ENCODE peak calls at places on chromosomes 6 and 20, in eight cellular contexts. U is progenitor cell of endocrine pancreas; V is hepatocyte; W is heart right ventricle; X is stimulated activated CD4-positive, alpha-beta T cell treated with anti-CD3 and anti-CD28 coated beads, Interleukin-15, amount 100 ng/mL, for 1 hour; J is KBM-7; E is hypothalamus; I is activated CD4-positive, CD25-positive, alpha-beta regulatory T cell. F is an unnamed sample.

GRCh38 chr20:12623870-12624269 is 384.9 kb upstream of the SPTLC3 start:
- DNase-seq in U (no peak), V (no peak), W (no peak), X (no peak), J (no peak), E (no peak), I (no peak), F (no peak)

GRCh38 chr6:128899651-128900050 is 16.7 kb downstream of the LAMA2 start:
- DNase-seq in U (no peak), V (no peak), W (no peak), X (no peak), J (no peak), E (no peak), I (no peak), F (no peak)

GRCh38 chr6:78093861-78094360 is 441.1 kb downstream of the MEI4 start:
- DNase-seq in U (no peak), V (no peak), W (no peak), X (no peak), J (no peak), E (no peak), I (no peak), F (no peak)

GRCh38 chr6:146339716-146340115 is 203.9 kb upstream of the RAB32 start:
- DNase-seq in U (no peak), V (peak), W (no peak), X (no peak), J (no peak), E (no peak), I (no peak), F (no peak)

GRCh38 chr20:31652917-31653385 is 15.2 kb downstream of the COX4I2 start:
- DNase-seq in U (no peak), V (no peak), W (no peak), X (no peak), J (no peak), E (no peak), I (no peak), F (no peak)

GRCh38 chr6:41780623-41781301 is at the start of gene PRICKLE4:
- DNase-seq in U (no peak), V (peak), W (peak), X (no peak), J (no peak), E (no peak), I (no peak), F (peak)

GRCh38 chr20:403582-403957 is 4.5 kb upstream of the RBCK1 start:
- DNase-seq in U (no peak), V (no peak), W (no peak), X (no peak), J (no peak), E (no peak), I (no peak), F (no peak)

GRCh38 chr20:24658920-24659660 is 189.7 kb downstream of the SYNDIG1 start:
- DNase-seq in U (no peak), V (no peak), W (peak), X (no peak), J (no peak), E (no peak), I (no peak), F (no peak)

GRCh38 chr20:58521763-58522162 is 6.6 kb upstream of the APCDD1L start:
- DNase-seq in U (no peak), V (no peak), W (no peak), X (no peak), J (no peak), E (no peak), I (no peak), F (no peak)

GRCh38 chr6:53101006-53101405 is 35.8 kb downstream of the FBXO9 start:
- DNase-seq in U (no peak), V (no peak), W (no peak), X (no peak), J (no peak), E (no peak), I (no peak), F (no peak)

GRCh38 chr20:50918403-50918802 is 12.8 kb downstream of the ADNP start:
- DNase-seq in U (no peak), V (no peak), W (no peak), X (no peak), J (no peak), E (no peak), I (no peak), F (no peak)

GRCh38 chr6:148677594-148678476 is 69.0 kb upstream of the UST start:
- DNase-seq in U (no peak), V (no peak), W (no peak), X (no peak), J (peak), E (no peak), I (no peak), F (no peak)

GRCh38 chr6:90459225-90459758 is 127.6 kb downstream of the MAP3K7 start:
- DNase-seq in U (no peak), V (no peak), W (no peak), X (no peak), J (peak), E (no peak), I (no peak), F (no peak)

GRCh38 chr6:11350294-11350693 is 117.8 kb upstream of the NEDD9 start:
- DNase-seq in U (no peak), V (no peak), W (no peak), X (no peak), J (no peak), E (no peak), I (no peak), F (no peak)

GRCh38 chr6:164167873-164168405 is 753.4 kb downstream of the QKI start:
- DNase-seq in U (no peak), V (no peak), W (no peak), X (no peak), J (no peak), E (peak), I (no peak), F (no peak)

GRCh38 chr6:44071670-44072451 is 55.4 kb downstream of the MRPL14 start:
- DNase-seq in U (no peak), V (no peak), W (no peak), X (no peak), J (no peak), E (no peak), I (no peak), F (no peak)

GRCh38 chr6:47780510-47781356 is 1.1 kb upstream of the OPN5 start:
- DNase-seq in U (no peak), V (peak), W (peak), X (no peak), J (peak), E (no peak), I (no peak), F (peak)

GRCh38 chr20:31607640-31608255 is 2.7 kb downstream of the ID1 start:
- DNase-seq in U (no peak), V (no peak), W (no peak), X (no peak), J (no peak), E (no peak), I (no peak), F (peak)

GRCh38 chr6:138439546-138439945 is 35.5 kb downstream of the HEBP2 start:
- DNase-seq in U (no peak), V (no peak), W (no peak), X (no peak), J (no peak), E (no peak), I (no peak), F (no peak)

GRCh38 chr6:75934643-75935472 is 137.6 kb downstream of the IMPG1 start:
- DNase-seq in U (peak), V (peak), W (peak), X (no peak), J (peak), E (no peak), I (no peak), F (peak)

F was measured in NCI-H2029 treated with DMSO at 0.1 percent for 48 hours.